ENCODE peak calls at places on chromosome 9, in nine cellular contexts. One of them, this sample, is unnamed. For H3K36me3 and H3K4me1, the result is how much of the 10 kb centered on the place peaks cover.

GRCh38 chr9:120846251-120846869 is 3.6 kb upstream of the PSMD5 start:
- DNase-seq in body of pancreas: no peak
- DNase-seq in uterus: no peak
- DNase-seq in astrocyte: no peak
- DNase-seq in mesendoderm: no peak
- DNase-seq in transverse colon: no peak
- DNase-seq in upper lobe of left lung: no peak
- DNase-seq in kidney: no peak
- DNase-seq in cardiac muscle cell: no peak
- DNase-seq in this sample: no peak

GRCh38 chr9:37100317-37100716 is 20.1 kb upstream of the ZCCHC7 start:
- DNase-seq in body of pancreas: no peak
- DNase-seq in uterus: no peak
- DNase-seq in astrocyte: peak
- DNase-seq in mesendoderm: peak
- DNase-seq in transverse colon: no peak
- DNase-seq in upper lobe of left lung: no peak
- DNase-seq in kidney: no peak
- DNase-seq in cardiac muscle cell: no peak
- DNase-seq in this sample: no peak

GRCh38 chr9:16277471-16277870 is 593.0 kb downstream of the BNC2 start:
- DNase-seq in body of pancreas: no peak
- DNase-seq in uterus: no peak
- DNase-seq in astrocyte: no peak
- DNase-seq in mesendoderm: no peak
- DNase-seq in transverse colon: no peak
- DNase-seq in upper lobe of left lung: peak
- DNase-seq in kidney: no peak
- DNase-seq in cardiac muscle cell: no peak
- DNase-seq in this sample: no peak

GRCh38 chr9:104361207-104361606 is 142.9 kb upstream of the OR13F1 start:
- DNase-seq in body of pancreas: no peak
- DNase-seq in uterus: no peak
- DNase-seq in astrocyte: no peak
- DNase-seq in mesendoderm: no peak
- DNase-seq in transverse colon: no peak
- DNase-seq in upper lobe of left lung: no peak
- DNase-seq in kidney: no peak
- DNase-seq in cardiac muscle cell: no peak
- DNase-seq in this sample: no peak

GRCh38 chr9:130765135-130766030 is 69.7 kb upstream of the ABL1 start:
- DNase-seq in body of pancreas: no peak
- DNase-seq in uterus: no peak
- DNase-seq in astrocyte: peak
- DNase-seq in mesendoderm: no peak
- DNase-seq in transverse colon: no peak
- DNase-seq in upper lobe of left lung: no peak
- DNase-seq in kidney: no peak
- DNase-seq in cardiac muscle cell: peak
- DNase-seq in this sample: no peak

GRCh38 chr9:91211414-91211813 is 150.3 kb downstream of the AUH start:
- DNase-seq in body of pancreas: peak
- DNase-seq in uterus: no peak
- DNase-seq in astrocyte: no peak
- DNase-seq in mesendoderm: no peak
- DNase-seq in transverse colon: no peak
- DNase-seq in upper lobe of left lung: no peak
- DNase-seq in kidney: no peak
- DNase-seq in cardiac muscle cell: no peak
- DNase-seq in this sample: no peak

GRCh38 chr9:19513671-19514275 is 105.0 kb downstream of the ACER2 start:
- DNase-seq in body of pancreas: no peak
- DNase-seq in uterus: no peak
- DNase-seq in astrocyte: no peak
- DNase-seq in mesendoderm: peak
- DNase-seq in transverse colon: no peak
- DNase-seq in upper lobe of left lung: no peak
- DNase-seq in kidney: no peak
- DNase-seq in cardiac muscle cell: peak
- DNase-seq in this sample: no peak

GRCh38 chr9:130640681-130641080 is 23.7 kb upstream of the PRDM12 start:
- DNase-seq in body of pancreas: no peak
- DNase-seq in uterus: no peak
- DNase-seq in astrocyte: no peak
- DNase-seq in mesendoderm: peak
- DNase-seq in transverse colon: no peak
- DNase-seq in upper lobe of left lung: no peak
- DNase-seq in kidney: peak
- DNase-seq in cardiac muscle cell: no peak
- DNase-seq in this sample: no peak

GRCh38 chr9:112380771-112381181 is 868 bp downstream of the HSDL2 start:
- DNase-seq in body of pancreas: no peak
- DNase-seq in uterus: no peak
- DNase-seq in astrocyte: no peak
- DNase-seq in mesendoderm: peak
- DNase-seq in transverse colon: no peak
- DNase-seq in upper lobe of left lung: no peak
- DNase-seq in kidney: no peak
- DNase-seq in cardiac muscle cell: peak
- DNase-seq in this sample: no peak

GRCh38 chr9:72577212-72577753 is 55.9 kb downstream of the TMC1 start:
- DNase-seq in body of pancreas: no peak
- DNase-seq in uterus: peak
- DNase-seq in astrocyte: peak
- DNase-seq in mesendoderm: no peak
- DNase-seq in transverse colon: no peak
- DNase-seq in upper lobe of left lung: no peak
- DNase-seq in kidney: no peak
- DNase-seq in cardiac muscle cell: peak
- DNase-seq in this sample: no peak

GRCh38 chr9:126233175-126233574 is 93.5 kb upstream of the MVB12B start:
- DNase-seq in body of pancreas: no peak
- DNase-seq in uterus: no peak
- DNase-seq in astrocyte: no peak
- DNase-seq in mesendoderm: no peak
- DNase-seq in transverse colon: no peak
- DNase-seq in upper lobe of left lung: no peak
- DNase-seq in kidney: no peak
- DNase-seq in cardiac muscle cell: no peak
- DNase-seq in this sample: no peak

GRCh38 chr9:86282979-86283535 is 719 bp upstream of the ISCA1 start:
- DNase-seq in body of pancreas: no peak
- DNase-seq in uterus: no peak
- DNase-seq in astrocyte: peak
- DNase-seq in mesendoderm: peak
- DNase-seq in transverse colon: no peak
- DNase-seq in upper lobe of left lung: no peak
- DNase-seq in kidney: no peak
- DNase-seq in cardiac muscle cell: peak
- DNase-seq in this sample: peak

GRCh38 chr9:120453792-120454191 is 126.2 kb downstream of the CDK5RAP2 start:
- DNase-seq in body of pancreas: no peak
- DNase-seq in uterus: no peak
- DNase-seq in astrocyte: no peak
- DNase-seq in mesendoderm: no peak
- DNase-seq in transverse colon: no peak
- DNase-seq in upper lobe of left lung: no peak
- DNase-seq in kidney: no peak
- DNase-seq in cardiac muscle cell: no peak
- DNase-seq in this sample: no peak

GRCh38 chr9:121601234-121601633 is 50.2 kb upstream of the DAB2IP start:
- DNase-seq in body of pancreas: no peak
- DNase-seq in uterus: no peak
- DNase-seq in astrocyte: no peak
- DNase-seq in mesendoderm: no peak
- DNase-seq in transverse colon: no peak
- DNase-seq in upper lobe of left lung: no peak
- DNase-seq in kidney: no peak
- DNase-seq in cardiac muscle cell: peak
- DNase-seq in this sample: no peak

GRCh38 chr9:87122947-87123685 is 175.8 kb upstream of the GAS1 start:
- DNase-seq in body of pancreas: no peak
- DNase-seq in uterus: peak
- DNase-seq in astrocyte: peak
- DNase-seq in mesendoderm: no peak
- DNase-seq in transverse colon: no peak
- DNase-seq in upper lobe of left lung: no peak
- DNase-seq in kidney: no peak
- DNase-seq in cardiac muscle cell: peak
- DNase-seq in this sample: peak

GRCh38 chr9:107447834-107448233 is 41.7 kb downstream of the KLF4 start:
- DNase-seq in body of pancreas: no peak
- DNase-seq in uterus: no peak
- DNase-seq in astrocyte: no peak
- DNase-seq in mesendoderm: no peak
- DNase-seq in transverse colon: no peak
- DNase-seq in upper lobe of left lung: no peak
- DNase-seq in kidney: no peak
- DNase-seq in cardiac muscle cell: no peak
- DNase-seq in this sample: no peak

GRCh38 chr9:125807065-125807464 is 59.9 kb downstream of the PBX3 start:
- DNase-seq in body of pancreas: no peak
- DNase-seq in uterus: no peak
- DNase-seq in astrocyte: peak
- DNase-seq in mesendoderm: no peak
- DNase-seq in transverse colon: no peak
- DNase-seq in upper lobe of left lung: no peak
- DNase-seq in kidney: no peak
- DNase-seq in cardiac muscle cell: peak
- DNase-seq in this sample: no peak

GRCh38 chr9:68685770-68686169 is 19.3 kb upstream of the PIP5K1B start:
- DNase-seq in body of pancreas: peak
- DNase-seq in uterus: no peak
- DNase-seq in astrocyte: no peak
- DNase-seq in mesendoderm: peak
- DNase-seq in transverse colon: peak
- DNase-seq in upper lobe of left lung: no peak
- DNase-seq in kidney: no peak
- DNase-seq in cardiac muscle cell: peak
- DNase-seq in this sample: no peak

GRCh38 chr9:83219154-83219923 is 156.4 kb upstream of the RASEF start:
- DNase-seq in body of pancreas: peak
- DNase-seq in uterus: peak
- DNase-seq in astrocyte: peak
- DNase-seq in mesendoderm: peak
- DNase-seq in transverse colon: peak
- DNase-seq in upper lobe of left lung: peak
- DNase-seq in kidney: peak
- DNase-seq in cardiac muscle cell: peak
- DNase-seq in this sample: peak

GRCh38 chr9:96137666-96138429 is 164.1 kb downstream of the HSD17B3 start:
- DNase-seq in body of pancreas: no peak
- DNase-seq in uterus: no peak
- DNase-seq in astrocyte: no peak
- DNase-seq in mesendoderm: peak
- DNase-seq in transverse colon: no peak
- DNase-seq in upper lobe of left lung: no peak
- DNase-seq in kidney: no peak
- DNase-seq in cardiac muscle cell: peak
- DNase-seq in this sample: peak

GRCh38 chr9:17799383-17799782 is 220.5 kb downstream of the SH3GL2 start:
- DNase-seq in body of pancreas: no peak
- DNase-seq in uterus: no peak
- DNase-seq in astrocyte: peak
- DNase-seq in mesendoderm: no peak
- DNase-seq in transverse colon: no peak
- DNase-seq in upper lobe of left lung: no peak
- DNase-seq in kidney: no peak
- DNase-seq in cardiac muscle cell: peak
- DNase-seq in this sample: no peak

GRCh38 chr9:115786321-115786720 is 367.3 kb upstream of the PAPPA start:
- DNase-seq in body of pancreas: no peak
- DNase-seq in uterus: no peak
- DNase-seq in astrocyte: no peak
- DNase-seq in mesendoderm: no peak
- DNase-seq in transverse colon: no peak
- DNase-seq in upper lobe of left lung: no peak
- DNase-seq in kidney: no peak
- DNase-seq in cardiac muscle cell: peak
- DNase-seq in this sample: no peak
- H3K36me3 ChIP-seq in body of pancreas: under half
- H3K36me3 ChIP-seq in uterus: under half
- H3K36me3 ChIP-seq in astrocyte: under half
- H3K36me3 ChIP-seq in mesendoderm: under half
- H3K36me3 ChIP-seq in transverse colon: under half
- H3K36me3 ChIP-seq in upper lobe of left lung: under half
- H3K36me3 ChIP-seq in kidney: under half
- H3K36me3 ChIP-seq in cardiac muscle cell: under half
- H3K36me3 ChIP-seq in this sample: under half

DNA sequence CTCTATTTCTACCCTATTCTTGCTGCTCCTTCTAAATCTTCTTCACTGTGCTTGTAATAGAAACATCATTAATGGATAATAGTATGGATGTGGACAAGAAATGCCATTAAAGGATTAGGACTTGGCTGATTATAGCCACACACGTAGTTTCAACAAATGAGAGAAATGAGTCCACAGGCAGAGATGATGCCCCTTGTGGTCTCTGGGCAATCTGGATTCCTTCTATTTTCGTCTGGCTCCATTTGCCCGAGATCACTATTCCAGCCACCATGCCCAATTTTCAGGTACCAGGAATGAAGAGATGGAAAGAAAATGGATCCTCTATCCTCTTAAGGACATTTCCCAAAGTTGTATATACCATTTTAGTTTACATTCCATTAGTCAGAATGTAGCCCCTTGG is 13.2 kb downstream of the VLDLR start:
- DNase-seq in body of pancreas: no peak
- DNase-seq in uterus: no peak
- DNase-seq in astrocyte: no peak
- DNase-seq in mesendoderm: no peak
- DNase-seq in transverse colon: no peak
- DNase-seq in upper lobe of left lung: no peak
- DNase-seq in kidney: no peak
- DNase-seq in cardiac muscle cell: no peak
- DNase-seq in this sample: no peak
- H3K4me1 ChIP-seq in body of pancreas: half or more
- H3K4me1 ChIP-seq in uterus: under half
- H3K4me1 ChIP-seq in astrocyte: under half
- H3K4me1 ChIP-seq in mesendoderm: under half
- H3K4me1 ChIP-seq in transverse colon: under half
- H3K4me1 ChIP-seq in upper lobe of left lung: under half
- H3K4me1 ChIP-seq in kidney: under half
- H3K4me1 ChIP-seq in cardiac muscle cell: under half
- H3K4me1 ChIP-seq in this sample: under half

GRCh38 chr9:128115187-128116103 is 12.1 kb downstream of the PTGES2 start:
- DNase-seq in body of pancreas: peak
- DNase-seq in uterus: peak
- DNase-seq in astrocyte: no peak
- DNase-seq in mesendoderm: no peak
- DNase-seq in transverse colon: peak
- DNase-seq in upper lobe of left lung: peak
- DNase-seq in kidney: peak
- DNase-seq in cardiac muscle cell: no peak
- DNase-seq in this sample: no peak
- H3K4me3 ChIP-seq in body of pancreas: no peak
- H3K4me3 ChIP-seq in uterus: no peak
- H3K4me3 ChIP-seq in astrocyte: no peak
- H3K4me3 ChIP-seq in mesendoderm: no peak
- H3K4me3 ChIP-seq in transverse colon: no peak
- H3K4me3 ChIP-seq in upper lobe of left lung: no peak
- H3K4me3 ChIP-seq in kidney: peak
- H3K4me3 ChIP-seq in cardiac muscle cell: no peak
- H3K4me3 ChIP-seq in this sample: no peak

GRCh38 chr9:124333180-124333579 is 75.4 kb downstream of the NEK6 start:
- DNase-seq in body of pancreas: no peak
- DNase-seq in uterus: no peak
- DNase-seq in astrocyte: no peak
- DNase-seq in mesendoderm: no peak
- DNase-seq in transverse colon: no peak
- DNase-seq in upper lobe of left lung: no peak
- DNase-seq in kidney: no peak
- DNase-seq in cardiac muscle cell: no peak
- DNase-seq in this sample: no peak
- H3K36me3 ChIP-seq in body of pancreas: under half
- H3K36me3 ChIP-seq in uterus: under half
- H3K36me3 ChIP-seq in astrocyte: under half
- H3K36me3 ChIP-seq in mesendoderm: under half
- H3K36me3 ChIP-seq in transverse colon: under half
- H3K36me3 ChIP-seq in upper lobe of left lung: under half
- H3K36me3 ChIP-seq in kidney: under half
- H3K36me3 ChIP-seq in cardiac muscle cell: under half
- H3K36me3 ChIP-seq in this sample: half or more

This sample was measured in SJSA1.